ENCODE peak calls at places on chromosomes 11 and 22, in five cellular contexts. Q is H1, R is adrenal gland, W is ovary, H is heart left ventricle. S is an unnamed sample.
A peak's percentile ranks its signal among the peaks of the same experiment; 100 is the strongest.

GRCh38 chr11:313304-313786 is 495 bp upstream of the IFITM1 start:
- DNase-seq in Q (peak; percentile 68), R (no peak), W (peak; percentile 60), H (no peak), S (no peak)

GRCh38 chr11:79205786-79206185 is 235.0 kb downstream of the TENM4 start:
- DNase-seq in Q (no peak), R (no peak), W (no peak), H (no peak), S (no peak)

GRCh38 chr11:134823970-134824369 is 411.9 kb upstream of the B3GAT1 start:
- DNase-seq in Q (no peak), R (no peak), W (no peak), H (no peak), S (no peak)

GRCh38 chr11:3080104-3080503 is 22.9 kb upstream of the CARS1 start:
- DNase-seq in Q (no peak), R (no peak), W (no peak), H (no peak), S (no peak)

GRCh38 chr11:119741369-119742262 is 12.6 kb upstream of the NECTIN1 start:
- DNase-seq in Q (peak; percentile 95), R (peak; percentile 57), W (peak; percentile 39), H (peak; percentile 66), S (peak; percentile 70)

GRCh38 chr11:120331301-120331966 is 4.8 kb upstream of the ARHGEF12 start:
- DNase-seq in Q (no peak), R (no peak), W (no peak), H (no peak), S (no peak)

GRCh38 chr11:58963551-58964075 is 24.3 kb downstream of the GLYATL1 start:
- DNase-seq in Q (peak; percentile 80), R (no peak), W (no peak), H (no peak), S (peak; percentile 19)

GRCh38 chr11:16791494-16791961 is 53.1 kb downstream of the C11orf58 start:
- DNase-seq in Q (no peak), R (peak; percentile 38), W (no peak), H (no peak), S (peak; percentile 27)

GRCh38 chr11:61682093-61682732 is 2.0 kb downstream of the DAGLA start:
- DNase-seq in Q (no peak), R (no peak), W (no peak), H (peak; percentile 81), S (no peak)

GRCh38 chr11:108501396-108501795 is 3.2 kb upstream of the POGLUT3 start:
- DNase-seq in Q (no peak), R (no peak), W (no peak), H (no peak), S (no peak)

GRCh38 chr11:122676638-122677037 is 21.1 kb downstream of the UBASH3B start:
- DNase-seq in Q (no peak), R (no peak), W (no peak), H (no peak), S (no peak)

DNA sequence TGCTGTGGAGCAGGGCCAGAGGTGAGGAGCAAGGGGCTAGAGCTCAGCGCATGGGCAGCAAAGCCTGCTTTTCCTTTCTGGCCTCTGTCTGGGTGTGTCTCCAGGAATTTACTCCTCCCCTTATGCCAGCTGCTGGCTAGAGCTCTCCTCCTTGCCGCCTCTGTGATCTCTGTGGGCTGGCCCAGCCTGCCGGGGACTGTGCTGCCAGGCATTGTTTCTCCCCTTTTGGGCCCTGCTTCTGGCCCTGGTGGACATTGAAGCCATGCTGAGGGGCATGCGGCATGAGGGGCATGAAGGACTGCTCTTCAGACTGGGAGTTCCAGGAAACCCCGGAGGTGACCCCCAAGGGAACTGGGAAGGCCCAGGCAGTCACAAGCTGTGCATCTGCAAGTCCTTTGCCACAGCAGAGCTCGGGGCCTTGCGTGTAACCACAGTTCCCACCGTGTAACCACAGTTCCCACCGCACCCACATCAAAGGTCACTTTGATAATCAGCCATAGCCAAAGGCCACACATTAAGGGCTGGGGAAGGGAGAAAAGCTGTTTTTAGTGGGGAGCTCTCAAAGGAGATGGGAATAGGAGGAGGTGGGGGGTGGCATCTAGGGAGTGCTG is 62.1 kb downstream of the PPFIBP2 start:
- DNase-seq in Q (no peak), R (no peak), W (peak; percentile 46), H (peak; percentile 40), S (peak; percentile 70)
- H3K27ac ChIP-seq in Q (no peak overlapping the region), R (no peak overlapping the region), W (peak overlapping the region; percentile 20), H (peak overlapping the region; percentile 80), S (peak overlapping the region; percentile 82)

DNA sequence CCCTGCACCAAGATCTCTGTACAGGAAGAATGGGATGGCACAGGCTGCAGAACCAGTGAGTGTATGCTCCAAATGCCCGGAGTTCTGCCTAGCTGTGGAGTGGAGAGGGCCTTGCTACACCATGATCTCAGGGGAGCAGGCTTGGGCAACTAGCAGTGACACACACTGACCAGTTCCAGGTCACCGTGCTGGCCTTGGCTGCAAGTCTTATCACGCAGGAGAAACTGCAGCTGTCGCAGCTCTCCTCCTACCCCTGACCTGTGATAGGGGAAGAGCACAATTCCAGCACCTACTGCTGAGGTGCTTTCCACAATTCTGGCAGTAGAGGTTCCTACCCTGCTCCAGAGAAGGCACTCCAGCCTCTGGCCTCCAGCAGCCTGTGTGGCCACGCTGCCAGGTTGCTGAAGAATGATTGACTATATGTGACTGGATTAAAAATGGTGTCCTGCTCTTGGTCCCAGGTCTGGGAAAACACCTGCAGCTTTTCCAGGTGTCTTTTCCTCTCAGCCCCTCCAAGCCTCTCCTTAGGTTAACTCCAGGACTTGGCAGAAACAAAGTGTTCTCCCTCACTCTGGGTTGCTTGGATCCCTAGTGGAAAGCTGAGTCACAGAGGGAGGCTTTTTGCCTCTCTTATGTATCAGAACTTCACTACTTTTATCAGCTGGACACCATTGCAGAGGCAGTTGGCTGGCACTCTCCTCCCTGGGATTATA is 43.3 kb upstream of the PTPN5 start:
- DNase-seq in Q (no peak), R (no peak), W (no peak), H (no peak), S (no peak)
- TF ChIP-seq POLR2A in Q (no peak), R (no peak), W (no peak), H (no peak), S (no peak)

GRCh38 chr22:37233751-37234631 is 10.1 kb downstream of the RAC2 start:
- DNase-seq in Q (no peak), R (no peak), W (no peak), H (no peak), S (no peak)
- H3K27ac ChIP-seq in Q (no peak overlapping the region), R (no peak overlapping the region), W (no peak overlapping the region), H (no peak overlapping the region), S (no peak overlapping the region)

DNA sequence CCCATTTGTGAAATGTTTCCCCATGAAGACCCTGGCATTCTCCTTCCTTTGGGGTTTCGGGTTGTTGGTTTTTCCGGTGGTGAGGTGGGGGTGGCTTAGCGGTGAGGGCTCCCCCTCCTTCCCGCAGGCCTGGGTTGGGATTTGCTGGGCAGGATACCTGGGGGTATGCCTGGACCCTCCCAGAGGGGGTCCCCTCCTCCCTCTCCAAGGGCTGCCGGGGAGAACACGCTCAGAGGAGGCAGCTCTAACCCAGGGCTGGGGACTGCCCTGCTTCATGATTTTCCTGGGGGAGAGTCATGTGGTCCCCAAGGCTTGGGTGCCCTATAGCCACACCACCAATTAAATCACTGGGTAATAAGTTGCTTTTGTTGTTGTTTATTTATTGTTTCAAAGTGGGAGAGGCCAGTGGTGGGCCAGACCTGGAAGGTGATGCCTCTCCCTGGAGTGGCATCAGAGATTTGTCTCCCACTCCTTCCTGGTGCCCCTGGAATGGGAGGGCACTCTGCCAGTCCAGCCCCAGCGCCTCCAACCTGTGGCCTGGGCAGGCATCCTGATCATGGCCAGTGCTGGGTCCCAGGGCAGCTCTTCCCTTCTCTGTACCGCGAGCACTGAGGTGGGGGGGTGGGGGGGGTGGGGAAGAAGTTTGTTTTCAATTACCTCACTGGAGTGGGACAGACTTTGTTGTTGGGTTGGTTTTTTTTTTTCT is 1.3 kb upstream of the CLCF1 start:
- DNase-seq in Q (peak; percentile 63), R (no peak), W (no peak), H (no peak), S (no peak)
- TF ChIP-seq POLR2A in Q (no peak), R (no peak), W (no peak), H (no peak), S (no peak)

DNA sequence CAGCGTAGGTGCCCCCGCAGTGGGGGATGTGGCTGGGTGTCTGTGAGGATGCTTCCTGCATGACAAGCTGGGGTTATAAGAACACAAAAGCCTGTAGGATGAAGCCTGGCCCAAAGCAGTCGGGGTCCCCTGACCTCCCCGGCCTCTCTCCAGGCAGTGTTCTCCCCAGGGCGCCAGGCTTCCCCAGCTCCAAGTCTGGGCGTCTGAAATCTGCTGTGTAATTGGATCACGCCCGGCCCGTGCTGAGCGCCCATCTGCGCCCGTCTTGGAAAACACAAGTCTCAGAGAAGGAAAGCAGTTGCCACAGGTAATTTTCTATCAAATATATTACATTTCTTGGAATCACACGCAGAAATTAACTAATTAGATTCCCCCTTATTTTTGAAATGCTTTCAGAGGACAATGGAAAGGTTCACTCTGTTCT is 233.3 kb downstream of the CTTN start:
- DNase-seq in Q (no peak), R (no peak), W (no peak), H (no peak), S (no peak)
- H3K27ac ChIP-seq in Q (no peak overlapping the region), R (no peak overlapping the region), W (no peak overlapping the region), H (no peak overlapping the region), S (no peak overlapping the region)

DNA sequence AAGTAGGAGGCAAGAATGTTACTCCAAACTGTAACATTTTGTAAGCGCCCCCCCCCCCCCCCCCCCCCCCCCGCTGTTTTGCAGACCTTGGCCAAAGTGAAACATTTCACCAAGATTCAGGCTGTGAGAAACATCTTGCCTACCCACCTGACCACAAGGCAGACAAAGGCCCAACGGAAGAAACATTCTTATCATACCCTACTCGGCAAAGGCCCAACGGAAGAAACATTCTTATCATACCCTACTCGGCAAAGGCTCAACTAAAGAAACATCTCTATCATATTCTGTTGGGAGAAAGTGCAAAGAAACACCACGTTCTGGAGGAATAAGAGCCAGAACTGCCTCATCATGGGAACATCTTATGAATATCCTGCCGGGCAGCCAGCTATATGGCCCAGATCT is 117.1 kb downstream of the JRKL start:
- DNase-seq in Q (no peak), R (no peak), W (no peak), H (no peak), S (peak; percentile 81)
- TF ChIP-seq POLR2A in Q (no peak), R (no peak), W (no peak), H (no peak), S (no peak)

DNA sequence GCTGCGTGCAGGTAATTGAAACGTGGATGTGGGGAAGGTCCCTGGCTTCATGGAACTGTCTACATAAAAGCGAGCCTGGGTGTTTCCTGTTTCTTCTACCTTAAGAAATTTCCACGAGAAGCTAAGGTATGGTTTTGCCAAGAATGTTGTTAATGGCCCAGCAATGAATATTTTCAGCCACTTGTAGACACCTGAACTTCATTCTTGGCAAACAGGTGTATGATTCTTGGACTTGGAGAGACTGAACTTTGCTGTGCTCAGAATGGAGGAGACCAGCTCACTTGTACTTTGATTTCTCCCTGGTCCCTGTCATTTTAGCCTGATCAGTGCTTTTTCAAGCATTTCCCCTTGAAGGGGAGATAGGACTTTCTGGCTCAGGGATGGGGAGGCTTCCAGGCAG is 20.8 kb downstream of the LRP5 start:
- DNase-seq in Q (no peak), R (no peak), W (no peak), H (no peak), S (no peak)
- H3K27ac ChIP-seq in Q (no peak overlapping the region), R (no peak overlapping the region), W (no peak overlapping the region), H (no peak overlapping the region), S (no peak overlapping the region)

GRCh38 chr11:111826322-111826950 is 44.9 kb downstream of the ALG9 start:
- DNase-seq in Q (no peak), R (no peak), W (no peak), H (no peak), S (no peak)
- TF ChIP-seq POLR2A in Q (no peak), R (no peak), W (no peak), H (no peak), S (no peak)

S was measured in testis.